ENCODE peak calls at places on chromosomes 6 and 20, in seven cellular contexts. V is stimulated activated naive CD4-positive, alpha-beta T cell; F is choroid plexus epithelial cell; O is Peyer's patch; R is heart right ventricle; P is NCI-H1436 treated with DMSO at 0.1 percent for 48 hours; H is Right ventricle myocardium inferior. X is an unnamed sample.

GRCh38 chr20:56439784-56440291 is 27.8 kb downstream of the CASS4 start:
- DNase-seq in V (peak; percentile 12), F (peak; percentile 99), O (no peak), R (peak; percentile 57), P (no peak), H (peak; percentile 73), X (no peak)

GRCh38 chr6:168865-169455 is 123.3 kb upstream of the DUSP22 start:
- DNase-seq in V (peak; percentile 29), F (peak; percentile 71), O (no peak), R (no peak), P (peak; percentile 3), H (no peak), X (no peak)

GRCh38 chr6:165664553-165665383 is 1.7 kb upstream of the PDE10A start:
- DNase-seq in V (no peak), F (peak; percentile 48), O (no peak), R (no peak), P (no peak), H (no peak), X (no peak)

GRCh38 chr20:20452254-20452676 is 84.4 kb downstream of the INSM1 start:
- DNase-seq in V (peak; percentile 20), F (peak; percentile 59), O (peak; percentile 70), R (peak; percentile 52), P (peak; percentile 69), H (peak; percentile 83), X (peak; percentile 71)

GRCh38 chr20:5652626-5653573 is 97.3 kb upstream of the SHLD1 start:
- DNase-seq in V (peak; percentile 10), F (peak; percentile 84), O (peak; percentile 38), R (no peak), P (no peak), H (no peak), X (no peak)

GRCh38 chr20:43844778-43845614 is 69.7 kb upstream of the TOX2 start:
- DNase-seq in V (no peak), F (peak; percentile 86), O (no peak), R (peak; percentile 33), P (no peak), H (no peak), X (no peak)

GRCh38 chr6:89139509-89140346 is 6.1 kb upstream of the PM20D2 start:
- DNase-seq in V (no peak), F (no peak), O (no peak), R (no peak), P (no peak), H (no peak), X (no peak)

GRCh38 chr6:165178056-165178455 is 131.3 kb downstream of the C6orf118 start:
- DNase-seq in V (no peak), F (no peak), O (no peak), R (no peak), P (no peak), H (no peak), X (no peak)